ENCODE peak calls at places on chromosomes 12 and 14, in four cellular contexts. V is ovary, L is neuronal stem cell, S is HCT116. R is an unnamed sample. For H3K36me3 and H3K9me3, the result is how much of the 10 kb centered on the place peaks cover.

GRCh38 chr12:68294246-68294645 is 37.9 kb downstream of the MDM1 start:
- DNase-seq in V (no peak), L (no peak), S (no peak), R (no peak)

GRCh38 chr14:57833304-57833703 is 32.6 kb downstream of the SLC35F4 start:
- DNase-seq in V (no peak), L (no peak), S (peak), R (no peak)

GRCh38 chr14:99177876-99178630 is 93.9 kb downstream of the BCL11B start:
- DNase-seq in V (no peak), L (no peak), S (no peak), R (no peak)

GRCh38 chr12:42611571-42612257 is 22.2 kb upstream of the PRICKLE1 start:
- DNase-seq in V (no peak), L (no peak), S (no peak), R (no peak)

GRCh38 chr12:130603566-130603965 is 112.5 kb downstream of the RIMBP2 start:
- DNase-seq in V (no peak), L (no peak), S (no peak), R (no peak)

GRCh38 chr12:87828384-87828973 is 200.7 kb downstream of the C12orf50 start:
- DNase-seq in V (no peak), L (no peak), S (no peak), R (no peak)

GRCh38 chr14:99688210-99688581 is 4.1 kb downstream of the CYP46A1 start:
- DNase-seq in V (no peak), L (no peak), S (no peak), R (no peak)

GRCh38 chr12:108640802-108641445 is 7.2 kb upstream of the SELPLG start:
- DNase-seq in V (peak), L (no peak), S (no peak), R (no peak)

GRCh38 chr12:23025372-23026021 is 400.5 kb downstream of the ETNK1 start:
- DNase-seq in V (no peak), L (no peak), S (no peak), R (no peak)

GRCh38 chr12:29207120-29207519 is 58.0 kb downstream of the FAR2 start:
- DNase-seq in V (no peak), L (no peak), S (no peak), R (no peak)

GRCh38 chr12:120972870-120973543 is 5.3 kb upstream of the HNF1A start:
- DNase-seq in V (no peak), L (peak), S (no peak), R (peak)

GRCh38 chr12:22103418-22103817 is 57.4 kb downstream of the CMAS start:
- DNase-seq in V (no peak), L (no peak), S (no peak), R (no peak)

GRCh38 chr12:132354211-132354981 is 25.0 kb upstream of the GALNT9 start:
- DNase-seq in V (no peak), L (no peak), S (no peak), R (no peak)

GRCh38 chr14:78141590-78141989 is 28.6 kb upstream of the NRXN3 start:
- DNase-seq in V (no peak), L (no peak), S (no peak), R (no peak)

GRCh38 chr14:35438910-35439713 is 34.6 kb upstream of the NFKBIA start:
- DNase-seq in V (no peak), L (no peak), S (peak), R (no peak)

GRCh38 chr12:466762-467161 is 7.0 kb downstream of the B4GALNT3 start:
- DNase-seq in V (no peak), L (no peak), S (no peak), R (no peak)

GRCh38 chr12:64780531-64781373 is 21.5 kb upstream of the GNS start:
- DNase-seq in V (peak), L (peak), S (no peak), R (peak)

GRCh38 chr14:63435838-63436237 is 107.3 kb downstream of the PPP2R5E start:
- DNase-seq in V (peak), L (no peak), S (no peak), R (no peak)

GRCh38 chr14:49863483-49864262 is 11.1 kb upstream of the NEMF start:
- DNase-seq in V (peak), L (no peak), S (no peak), R (no peak)

GRCh38 chr12:47343684-47344567 is 264.2 kb upstream of the AMIGO2 start:
- DNase-seq in V (no peak), L (no peak), S (no peak), R (no peak)

GRCh38 chr12:2291182-2291832 is 238.5 kb downstream of the CACNA1C start:
- DNase-seq in V (no peak), L (peak), S (peak), R (peak)

GRCh38 chr14:55245657-55246268 is 25.5 kb upstream of the FBXO34 start:
- DNase-seq in V (no peak), L (no peak), S (peak), R (peak)

GRCh38 chr14:98489115-98489514 is 782.9 kb downstream of the BCL11B start:
- DNase-seq in V (no peak), L (no peak), S (no peak), R (no peak)

GRCh38 chr14:58465425-58465824 is 37.9 kb downstream of the KIAA0586 start:
- DNase-seq in V (no peak), L (no peak), S (no peak), R (no peak)

GRCh38 chr12:110316861-110317260 is 35.8 kb downstream of the ATP2A2 start:
- DNase-seq in V (no peak), L (no peak), S (no peak), R (no peak)

GRCh38 chr12:120797677-120798642 is 72.3 kb downstream of the ACADS start:
- DNase-seq in V (no peak), L (no peak), S (no peak), R (no peak)

GRCh38 chr14:51462182-51462581 is 189.5 kb upstream of the FRMD6 start:
- DNase-seq in V (no peak), L (no peak), S (no peak), R (no peak)

GRCh38 chr14:63735720-63736119 is 7.9 kb upstream of the SGPP1 start:
- DNase-seq in V (no peak), L (no peak), S (no peak), R (no peak)

GRCh38 chr14:102029956-102030355 is 56.9 kb downstream of the HSP90AA1 start:
- DNase-seq in V (no peak), L (no peak), S (no peak), R (no peak)

GRCh38 chr14:102028733-102029132 is 58.1 kb downstream of the HSP90AA1 start:
- DNase-seq in V (no peak), L (no peak), S (no peak), R (no peak)

GRCh38 chr14:102035914-102036313 is 50.9 kb downstream of the HSP90AA1 start:
- DNase-seq in V (no peak), L (no peak), S (no peak), R (no peak)

GRCh38 chr14:102034301-102034700 is 52.5 kb downstream of the HSP90AA1 start:
- DNase-seq in V (no peak), L (no peak), S (no peak), R (no peak)

GRCh38 chr14:102033241-102033640 is 53.6 kb downstream of the HSP90AA1 start:
- DNase-seq in V (no peak), L (no peak), S (no peak), R (no peak)
- H3K36me3 ChIP-seq in V (under half), L (half or more), S (half or more), R (half or more)

GRCh38 chr14:105841022-105842009 is 314.9 kb downstream of the TMEM121 start:
- DNase-seq in V (no peak), L (no peak), S (no peak), R (no peak)

GRCh38 chr14:105839425-105840265 is 313.3 kb downstream of the TMEM121 start:
- DNase-seq in V (no peak), L (no peak), S (no peak), R (no peak)

GRCh38 chr14:105838591-105839424 is 312.4 kb downstream of the TMEM121 start:
- DNase-seq in V (no peak), L (no peak), S (no peak), R (no peak)

GRCh38 chr14:105842105-105842504 is 315.7 kb downstream of the TMEM121 start:
- DNase-seq in V (no peak), L (no peak), S (no peak), R (no peak)

DNA sequence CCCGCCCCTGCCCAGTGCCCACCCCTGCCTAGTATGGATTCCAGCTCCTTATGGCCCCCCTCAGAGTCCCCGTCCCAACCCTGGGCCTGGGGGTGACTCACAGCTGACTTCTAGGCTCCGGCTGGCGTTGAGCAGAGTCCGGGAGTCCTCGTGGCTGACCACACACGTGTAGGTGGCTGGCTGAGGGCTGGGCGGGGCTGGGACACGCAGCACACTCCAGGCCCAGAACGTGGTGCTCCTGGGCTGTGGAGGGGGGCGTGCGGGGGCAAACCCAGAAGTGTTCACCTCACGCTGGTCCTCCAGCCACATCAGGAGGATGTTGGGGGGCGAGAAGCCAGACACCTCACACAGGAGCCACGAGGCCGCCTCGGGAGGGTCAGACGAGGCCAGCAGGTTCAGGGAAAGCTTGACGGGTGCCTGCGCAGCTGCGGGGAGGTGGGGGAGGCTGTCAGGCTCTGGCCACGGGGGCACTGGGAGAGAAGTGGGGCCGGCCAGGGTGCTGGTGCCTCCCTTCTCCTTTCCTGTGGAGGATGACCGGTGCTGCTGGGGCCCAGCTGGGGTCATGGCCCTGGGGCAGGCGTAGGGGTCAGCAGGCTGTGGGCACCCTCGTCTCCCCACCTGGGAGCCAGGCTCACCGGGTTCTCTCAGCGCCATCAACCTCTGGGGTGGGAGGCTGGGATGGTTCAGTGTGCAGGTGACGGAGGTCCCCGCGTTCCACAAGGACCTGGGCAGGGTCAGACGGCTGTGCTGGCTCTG is 314.1 kb downstream of the TMEM121 start:
- DNase-seq in V (no peak), L (no peak), S (no peak), R (no peak)
- H3K9me3 ChIP-seq in V (under half), L (under half), S (under half), R (under half)

DNA sequence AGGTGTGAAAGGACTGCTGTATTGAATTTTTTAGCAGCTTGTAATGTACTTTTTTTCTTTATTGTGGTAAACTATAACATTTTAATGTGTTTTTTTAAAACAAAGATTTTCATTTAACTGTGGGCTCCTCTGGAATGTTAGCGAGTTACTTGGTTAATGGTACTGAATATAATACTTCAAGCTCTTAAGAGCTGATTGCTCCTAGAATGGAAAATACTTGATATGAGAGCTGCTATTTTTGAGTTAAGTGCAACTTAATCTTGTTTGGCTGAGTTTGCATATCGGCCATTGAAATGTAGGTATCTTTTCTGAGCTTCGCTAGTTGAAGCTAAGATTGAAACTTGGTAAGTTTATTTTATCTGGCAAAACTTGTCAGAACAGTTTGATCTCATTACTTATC is 7.4 kb downstream of the TMBIM6 start:
- DNase-seq in V (no peak), L (no peak), S (no peak), R (no peak)
- H3K36me3 ChIP-seq in V (under half), L (half or more), S (under half), R (under half)

GRCh38 chr14:66802962-66803361 is 295.0 kb downstream of the GPHN start:
- DNase-seq in V (no peak), L (no peak), S (no peak), R (no peak)
- H3K9me3 ChIP-seq in V (under half), L (under half), S (under half), R (under half)

GRCh38 chr12:111529424-111530368 is 69.4 kb downstream of the ATXN2 start:
- DNase-seq in V (peak), L (peak), S (peak), R (peak)

GRCh38 chr12:111532741-111533140 is 66.4 kb downstream of the ATXN2 start:
- DNase-seq in V (no peak), L (no peak), S (no peak), R (no peak)
- H3K36me3 ChIP-seq in V (under half), L (half or more), S (under half), R (under half)

GRCh38 chr14:44347316-44347715 is 159.8 kb downstream of the FSCB start:
- DNase-seq in V (no peak), L (no peak), S (no peak), R (no peak)
- H3K9me3 ChIP-seq in V (under half), L (under half), S (under half), R (under half)

GRCh38 chr12:79929065-79929464 is 5.8 kb downstream of the PPP1R12A start:
- DNase-seq in V (no peak), L (no peak), S (no peak), R (no peak)

GRCh38 chr12:79921786-79922185 is 13.1 kb downstream of the PPP1R12A start:
- DNase-seq in V (no peak), L (no peak), S (no peak), R (no peak)

GRCh38 chr12:79926951-79927350 is 7.9 kb downstream of the PPP1R12A start:
- DNase-seq in V (no peak), L (no peak), S (no peak), R (no peak)

GRCh38 chr12:79927772-79928474 is 7.0 kb downstream of the PPP1R12A start:
- DNase-seq in V (no peak), L (no peak), S (no peak), R (no peak)

GRCh38 chr12:79925492-79925891 is 9.4 kb downstream of the PPP1R12A start:
- DNase-seq in V (no peak), L (no peak), S (no peak), R (peak)
- H3K36me3 ChIP-seq in V (under half), L (under half), S (under half), R (under half)